ENCODE peak calls at places on chromosomes 5 and 9, in ten cellular contexts. E is AG04450; D is CD8-positive, alpha-beta memory T cell; T is neural progenitor cell; V is body of pancreas; M is lung; R is sigmoid colon; A is tibial nerve; B is A673; C is cardiac muscle cell. F is an unnamed sample. For H3K9me3, the result is how much of the 10 kb centered on the place peaks cover.

GRCh38 chr5:79378510-79379186 is 135.3 kb downstream of the HOMER1 start:
- DNase-seq in E (no peak), D (no peak), T (no peak), V (no peak), M (no peak), R (no peak), A (no peak), B (no peak), C (no peak), F (no peak)

GRCh38 chr5:14284366-14285148 is 141.4 kb downstream of the TRIO start:
- DNase-seq in E (no peak), D (no peak), T (peak), V (no peak), M (no peak), R (no peak), A (no peak), B (no peak), C (no peak), F (no peak)

GRCh38 chr9:135014341-135015010 is 73.0 kb upstream of the OLFM1 start:
- DNase-seq in E (no peak), D (no peak), T (no peak), V (no peak), M (no peak), R (no peak), A (no peak), B (no peak), C (no peak), F (no peak)

GRCh38 chr9:111407813-111408212 is 76.4 kb downstream of the ECPAS start:
- DNase-seq in E (no peak), D (no peak), T (no peak), V (no peak), M (no peak), R (no peak), A (no peak), B (no peak), C (no peak), F (no peak)

GRCh38 chr5:31492824-31493223 is 39.1 kb downstream of the DROSHA start:
- DNase-seq in E (no peak), D (no peak), T (no peak), V (no peak), M (no peak), R (no peak), A (no peak), B (no peak), C (peak), F (no peak)

GRCh38 chr5:158807947-158808346 is 291.8 kb downstream of the EBF1 start:
- DNase-seq in E (no peak), D (no peak), T (no peak), V (no peak), M (no peak), R (no peak), A (no peak), B (no peak), C (peak), F (no peak)

GRCh38 chr5:115977988-115978387 is 15.7 kb downstream of the LVRN start:
- DNase-seq in E (peak), D (no peak), T (no peak), V (no peak), M (no peak), R (no peak), A (no peak), B (no peak), C (peak), F (no peak)

GRCh38 chr9:19085295-19085694 is 17.4 kb downstream of the HAUS6 start:
- DNase-seq in E (no peak), D (no peak), T (peak), V (no peak), M (no peak), R (no peak), A (no peak), B (peak), C (peak), F (no peak)

GRCh38 chr5:170745481-170746061 is 38.0 kb upstream of the GABRP start:
- DNase-seq in E (no peak), D (no peak), T (peak), V (peak), M (no peak), R (no peak), A (no peak), B (no peak), C (no peak), F (peak)

GRCh38 chr5:127041571-127041970 is 11.2 kb upstream of the MARCHF3 start:
- DNase-seq in E (no peak), D (no peak), T (no peak), V (no peak), M (no peak), R (no peak), A (no peak), B (no peak), C (peak), F (no peak)

DNA sequence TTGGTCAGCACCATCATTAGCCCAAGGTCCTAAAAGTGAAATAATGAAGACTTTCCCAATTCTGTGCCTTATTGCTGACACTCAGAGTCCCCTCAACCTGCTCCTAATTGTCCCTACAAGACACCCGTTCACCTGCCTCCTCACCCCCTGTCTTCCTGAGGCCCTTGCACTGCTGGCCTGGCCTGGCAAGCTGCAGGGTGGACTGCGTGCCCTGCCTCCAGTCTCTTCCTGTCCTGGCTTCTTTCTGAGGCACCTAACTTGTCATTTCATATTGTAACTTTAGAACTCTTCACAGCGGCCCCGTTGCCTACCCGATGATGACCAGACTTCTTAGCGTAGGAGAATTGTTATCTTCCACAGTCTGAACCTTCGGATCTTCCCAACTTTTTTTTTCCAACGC is 153.9 kb downstream of the SMARCA2 start:
- DNase-seq in E (no peak), D (no peak), T (no peak), V (no peak), M (no peak), R (no peak), A (no peak), B (no peak), C (no peak), F (no peak)
- H3K9me3 ChIP-seq in E (under half), D (under half), T (under half), V (under half), M (under half), R (under half), A (under half), B (under half), C (under half), F (under half)

GRCh38 chr5:11733840-11734192 is 170.4 kb downstream of the CTNND2 start:
- DNase-seq in E (no peak), D (no peak), T (no peak), V (no peak), M (no peak), R (no peak), A (no peak), B (no peak), C (no peak), F (no peak)

GRCh38 chr5:11734369-11734768 is 169.9 kb downstream of the CTNND2 start:
- DNase-seq in E (no peak), D (no peak), T (no peak), V (no peak), M (no peak), R (no peak), A (no peak), B (no peak), C (no peak), F (no peak)

GRCh38 chr5:11737010-11737409 is 167.2 kb downstream of the CTNND2 start:
- DNase-seq in E (no peak), D (no peak), T (no peak), V (no peak), M (no peak), R (no peak), A (no peak), B (no peak), C (no peak), F (no peak)

DNA sequence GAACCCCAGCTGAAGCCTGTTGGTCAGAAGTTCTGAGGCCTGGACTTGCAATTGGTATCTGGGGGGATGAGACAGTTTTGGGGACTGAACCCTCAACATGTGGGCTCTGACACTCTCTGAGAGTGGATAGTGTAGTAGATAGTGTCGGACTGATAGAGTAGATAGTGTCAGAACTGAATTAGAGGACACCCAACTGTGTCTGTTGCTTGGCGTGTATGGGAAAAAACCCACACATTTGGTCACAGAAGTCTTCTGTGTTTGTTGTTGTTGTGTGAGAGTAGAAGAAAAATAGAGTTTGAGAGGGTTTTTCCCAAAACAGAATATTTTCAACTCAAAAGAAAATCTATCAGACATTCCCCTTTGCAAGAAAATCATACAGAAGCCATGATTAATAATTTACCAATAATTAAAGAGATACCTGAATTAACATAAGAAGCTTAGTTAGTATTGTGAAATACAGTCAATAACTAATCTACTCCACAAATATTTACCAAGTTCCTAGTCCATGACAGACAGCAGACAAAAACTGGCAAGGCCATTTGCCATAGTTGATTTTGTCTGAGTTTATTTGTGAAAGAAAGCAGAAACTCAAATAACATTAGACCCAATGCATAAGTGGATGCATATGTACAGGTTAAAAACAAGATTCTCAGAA is 170.9 kb downstream of the CTNND2 start:
- DNase-seq in E (no peak), D (no peak), T (no peak), V (no peak), M (no peak), R (no peak), A (no peak), B (no peak), C (no peak), F (no peak)
- H3K9me3 ChIP-seq in E (under half), D (under half), T (under half), V (under half), M (under half), R (under half), A (under half), B (under half), C (under half), F (under half)

DNA sequence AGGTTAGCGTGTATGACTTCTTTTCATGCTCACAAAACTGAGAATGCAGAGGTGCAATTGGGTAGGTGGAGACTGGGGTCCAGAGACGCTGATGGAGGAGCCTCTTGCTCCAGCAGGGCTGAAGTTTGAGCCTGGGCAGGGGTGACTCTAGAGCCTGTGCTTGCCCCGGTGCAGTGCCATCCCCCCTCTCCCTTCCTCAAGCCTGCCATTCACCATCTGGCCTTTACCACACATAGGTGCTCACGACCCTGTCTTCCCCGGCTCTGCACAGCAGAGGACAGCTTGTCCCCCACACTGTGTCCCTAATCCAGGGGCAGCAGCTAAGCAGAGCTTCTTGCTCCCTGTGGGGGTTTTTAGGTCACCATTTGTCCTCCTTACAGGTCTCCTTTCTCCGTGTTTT is 86.5 kb downstream of the DAP start:
- DNase-seq in E (no peak), D (no peak), T (no peak), V (no peak), M (no peak), R (no peak), A (no peak), B (no peak), C (no peak), F (no peak)
- H3K9me3 ChIP-seq in E (under half), D (under half), T (under half), V (under half), M (under half), R (under half), A (under half), B (under half), C (under half), F (under half)

DNA sequence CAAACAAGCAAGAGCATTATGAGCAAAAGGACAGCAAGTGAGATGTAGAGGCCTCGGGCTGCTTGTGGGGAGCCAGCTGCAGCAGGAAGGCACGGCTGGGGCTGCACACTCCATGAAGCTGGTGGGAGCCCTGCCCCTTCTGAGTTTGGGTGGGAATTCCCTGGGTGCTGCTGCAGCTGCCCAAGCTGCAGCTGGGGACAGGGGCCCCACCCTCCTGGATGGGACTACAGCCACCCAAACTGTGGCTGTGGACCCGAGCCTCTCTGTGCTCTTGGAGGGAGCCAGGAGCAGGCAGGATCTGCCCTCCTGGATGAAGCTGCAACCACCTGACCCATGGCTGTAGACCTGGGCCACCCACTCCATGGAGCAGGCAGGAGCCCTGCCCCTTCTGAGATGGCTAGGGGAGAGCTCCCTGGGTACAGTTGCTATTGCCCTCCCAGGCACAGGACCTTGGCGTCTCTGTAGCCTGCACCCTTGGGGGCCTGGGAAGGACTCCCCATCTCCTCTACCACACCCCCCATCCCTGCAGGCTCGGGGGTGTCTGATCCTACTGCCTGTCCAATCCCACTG is 159.1 kb downstream of the ERCC6L2 start:
- DNase-seq in E (no peak), D (no peak), T (no peak), V (no peak), M (no peak), R (no peak), A (no peak), B (no peak), C (no peak), F (no peak)
- H3K9me3 ChIP-seq in E (under half), D (under half), T (under half), V (under half), M (under half), R (under half), A (under half), B (under half), C (under half), F (under half)

DNA sequence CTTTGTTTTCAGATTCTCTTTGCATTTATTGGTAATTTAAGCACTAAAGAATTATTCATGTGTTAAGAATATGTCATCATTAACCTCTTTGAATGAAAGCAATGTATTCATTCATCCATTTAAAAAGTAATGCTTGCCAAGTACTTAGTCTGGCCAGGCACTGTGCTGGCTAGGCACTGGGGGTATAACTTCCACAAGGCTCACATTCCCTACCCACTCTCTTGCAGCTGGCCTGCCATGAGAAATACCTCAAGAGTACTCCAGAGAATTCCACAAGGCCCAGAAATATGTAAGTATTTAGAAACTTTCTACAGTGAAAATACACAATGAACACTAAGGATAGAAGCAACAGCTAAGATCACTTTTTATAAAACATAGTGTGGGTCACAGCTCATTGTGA is 25.4 kb downstream of the ZNF300 start:
- DNase-seq in E (no peak), D (no peak), T (no peak), V (no peak), M (no peak), R (no peak), A (no peak), B (no peak), C (no peak), F (no peak)
- H3K9me3 ChIP-seq in E (under half), D (under half), T (under half), V (under half), M (under half), R (under half), A (under half), B (under half), C (under half), F (under half)

GRCh38 chr5:141434006-141434405 is 3.7 kb downstream of the PCDHGA12 start:
- DNase-seq in E (no peak), D (no peak), T (no peak), V (no peak), M (no peak), R (no peak), A (no peak), B (no peak), C (no peak), F (no peak)

GRCh38 chr5:141427783-141428426 is 2.4 kb upstream of the PCDHGA12 start:
- DNase-seq in E (no peak), D (no peak), T (no peak), V (no peak), M (no peak), R (no peak), A (no peak), B (no peak), C (no peak), F (no peak)

GRCh38 chr5:141430332-141431113 is at the start of gene PCDHGA12:
- DNase-seq in E (no peak), D (no peak), T (no peak), V (peak), M (no peak), R (no peak), A (peak), B (peak), C (peak), F (no peak)

GRCh38 chr5:141437208-141437607 is 6.9 kb downstream of the PCDHGA12 start:
- DNase-seq in E (no peak), D (no peak), T (no peak), V (no peak), M (no peak), R (no peak), A (no peak), B (no peak), C (no peak), F (no peak)

DNA sequence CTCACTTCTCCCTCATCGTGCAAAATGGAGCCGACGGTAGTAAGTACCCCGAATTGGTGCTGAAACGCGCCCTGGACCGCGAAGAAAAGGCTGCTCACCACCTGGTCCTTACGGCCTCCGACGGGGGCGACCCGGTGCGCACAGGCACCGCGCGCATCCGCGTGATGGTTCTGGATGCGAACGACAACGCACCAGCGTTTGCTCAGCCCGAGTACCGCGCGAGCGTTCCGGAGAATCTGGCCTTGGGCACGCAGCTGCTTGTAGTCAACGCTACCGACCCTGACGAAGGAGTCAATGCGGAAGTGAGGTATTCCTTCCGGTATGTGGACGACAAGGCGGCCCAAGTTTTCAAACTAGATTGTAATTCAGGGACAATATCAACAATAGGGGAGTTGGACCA is 979 bp downstream of the PCDHGA12 start:
- DNase-seq in E (no peak), D (no peak), T (no peak), V (no peak), M (no peak), R (no peak), A (no peak), B (no peak), C (peak), F (no peak)
- H3K9me3 ChIP-seq in E (half or more), D (under half), T (under half), V (under half), M (half or more), R (under half), A (under half), B (half or more), C (under half), F (half or more)

GRCh38 chr9:40914772-40915659 is 213.5 kb downstream of the FOXD4L6 start:
- DNase-seq in E (no peak), D (no peak), T (no peak), V (no peak), M (no peak), R (no peak), A (no peak), B (no peak), C (no peak), F (no peak)

GRCh38 chr9:40909821-40910220 is 218.7 kb downstream of the FOXD4L6 start:
- DNase-seq in E (no peak), D (no peak), T (no peak), V (no peak), M (no peak), R (no peak), A (no peak), B (no peak), C (no peak), F (no peak)

GRCh38 chr9:40913096-40913719 is 215.3 kb downstream of the FOXD4L6 start:
- DNase-seq in E (no peak), D (no peak), T (no peak), V (no peak), M (no peak), R (no peak), A (no peak), B (no peak), C (no peak), F (no peak)

GRCh38 chr9:40913928-40914673 is 214.4 kb downstream of the FOXD4L6 start:
- DNase-seq in E (no peak), D (no peak), T (no peak), V (no peak), M (no peak), R (no peak), A (no peak), B (no peak), C (no peak), F (no peak)

GRCh38 chr9:40911647-40912046 is 216.8 kb downstream of the FOXD4L6 start:
- DNase-seq in E (no peak), D (no peak), T (no peak), V (no peak), M (no peak), R (no peak), A (no peak), B (no peak), C (no peak), F (no peak)
- H3K9me3 ChIP-seq in E (half or more), D (half or more), T (half or more), V (under half), M (half or more), R (half or more), A (under half), B (under half), C (under half), F (half or more)

GRCh38 chr9:122477826-122478225 is at the start of gene OR1J1:
- DNase-seq in E (no peak), D (no peak), T (no peak), V (no peak), M (no peak), R (no peak), A (no peak), B (no peak), C (no peak), F (no peak)
- H3K9me3 ChIP-seq in E (under half), D (under half), T (under half), V (under half), M (under half), R (under half), A (under half), B (under half), C (under half), F (under half)

F was measured in stomach.